ENCODE peak calls at places on chromosomes 1 and 21, in six cellular contexts. P is adrenal gland, R is A673, E is uterus, Z is fibroblast of lung, A is upper lobe of right lung. D is an unnamed sample.

GRCh38 chr1:44305962-44306422 is 49.1 kb downstream of the ERI3 start:
- DNase-seq in P (peak), R (no peak), E (no peak), Z (no peak), A (no peak), D (no peak)

GRCh38 chr21:29382029-29382654 is 83.4 kb downstream of the BACH1 start:
- DNase-seq in P (no peak), R (peak), E (no peak), Z (peak), A (no peak), D (peak)

GRCh38 chr1:67724928-67725560 is 40.0 kb downstream of the GADD45A start:
- DNase-seq in P (peak), R (peak), E (no peak), Z (peak), A (no peak), D (peak)

GRCh38 chr1:209409786-209410185 is 173.7 kb upstream of the CAMK1G start:
- DNase-seq in P (no peak), R (no peak), E (no peak), Z (peak), A (no peak), D (peak)

GRCh38 chr21:45531393-45532215 is 10.6 kb downstream of the SLC19A1 start:
- DNase-seq in P (no peak), R (no peak), E (no peak), Z (no peak), A (peak), D (no peak)

GRCh38 chr1:233485385-233485784 is 128.5 kb upstream of the KCNK1 start:
- DNase-seq in P (no peak), R (no peak), E (no peak), Z (no peak), A (no peak), D (no peak)

GRCh38 chr1:108125312-108126138 is 74.6 kb downstream of the SLC25A24 start:
- DNase-seq in P (peak), R (peak), E (peak), Z (peak), A (no peak), D (peak)

GRCh38 chr1:31768939-31769704 is 5.0 kb upstream of the ADGRB2 start:
- DNase-seq in P (no peak), R (no peak), E (no peak), Z (no peak), A (no peak), D (no peak)

GRCh38 chr1:201715801-201716741 is 112.9 kb upstream of the IPO9 start:
- DNase-seq in P (no peak), R (no peak), E (no peak), Z (no peak), A (peak), D (no peak)

GRCh38 chr1:163395767-163396166 is 74.0 kb downstream of the NUF2 start:
- DNase-seq in P (no peak), R (peak), E (no peak), Z (peak), A (no peak), D (no peak)

GRCh38 chr21:45836268-45836655 is 145.3 kb upstream of the COL6A1 start:
- DNase-seq in P (peak), R (no peak), E (no peak), Z (peak), A (no peak), D (no peak)

GRCh38 chr1:213053455-213053854 is 2.4 kb downstream of the RPS6KC1 start:
- DNase-seq in P (no peak), R (no peak), E (no peak), Z (no peak), A (no peak), D (no peak)

GRCh38 chr1:15633756-15634420 is 16.6 kb downstream of the DDI2 start:
- DNase-seq in P (peak), R (no peak), E (no peak), Z (no peak), A (no peak), D (no peak)

GRCh38 chr1:23283660-23284602 is 60.2 kb downstream of the HNRNPR start:
- DNase-seq in P (no peak), R (peak), E (no peak), Z (peak), A (no peak), D (no peak)

GRCh38 chr21:43769325-43769958 is 6.7 kb downstream of the CSTB start:
- DNase-seq in P (no peak), R (no peak), E (no peak), Z (no peak), A (no peak), D (no peak)

GRCh38 chr1:106584663-106585062 is 471.8 kb upstream of the PRMT6 start:
- DNase-seq in P (no peak), R (no peak), E (no peak), Z (peak), A (no peak), D (no peak)

GRCh38 chr1:197049100-197049499 is 18.0 kb downstream of the F13B start:
- DNase-seq in P (no peak), R (no peak), E (no peak), Z (no peak), A (no peak), D (no peak)

GRCh38 chr1:69766431-69766830 is 198.7 kb downstream of the LRRC7 start:
- DNase-seq in P (no peak), R (no peak), E (no peak), Z (no peak), A (no peak), D (no peak)

GRCh38 chr1:37795340-37796110 is 1.9 kb downstream of the MANEAL start:
- DNase-seq in P (peak), R (peak), E (peak), Z (peak), A (peak), D (peak)

GRCh38 chr1:48469616-48470500 is 2.1 kb downstream of the SPATA6 start:
- DNase-seq in P (peak), R (peak), E (peak), Z (peak), A (peak), D (peak)

GRCh38 chr1:163071381-163072255 is 2.5 kb downstream of the RGS4 start:
- DNase-seq in P (peak), R (peak), E (peak), Z (peak), A (peak), D (peak)

GRCh38 chr1:247442164-247442563 is 15.7 kb downstream of the OR2B11 start:
- DNase-seq in P (no peak), R (no peak), E (no peak), Z (no peak), A (no peak), D (no peak)

GRCh38 chr1:248393050-248393449 is 9.8 kb upstream of the OR2T1 start:
- DNase-seq in P (no peak), R (no peak), E (no peak), Z (no peak), A (no peak), D (no peak)

GRCh38 chr1:207418336-207418735 is 35.8 kb upstream of the CR2 start:
- DNase-seq in P (no peak), R (no peak), E (no peak), Z (no peak), A (no peak), D (no peak)

GRCh38 chr1:110961902-110962301 is 1.8 kb downstream of the LRIF1 start:
- DNase-seq in P (no peak), R (no peak), E (no peak), Z (no peak), A (no peak), D (no peak)
- H3K4me3 ChIP-seq in P (no peak), R (peak), E (no peak), Z (peak), A (no peak), D (no peak)

GRCh38 chr1:152718238-152718637 is 10.3 kb downstream of the LCE4A start:
- DNase-seq in P (no peak), R (no peak), E (no peak), Z (no peak), A (no peak), D (peak)
- H3K27ac ChIP-seq in P (no peak), R (no peak), E (no peak), Z (no peak), A (no peak), D (peak)

DNA sequence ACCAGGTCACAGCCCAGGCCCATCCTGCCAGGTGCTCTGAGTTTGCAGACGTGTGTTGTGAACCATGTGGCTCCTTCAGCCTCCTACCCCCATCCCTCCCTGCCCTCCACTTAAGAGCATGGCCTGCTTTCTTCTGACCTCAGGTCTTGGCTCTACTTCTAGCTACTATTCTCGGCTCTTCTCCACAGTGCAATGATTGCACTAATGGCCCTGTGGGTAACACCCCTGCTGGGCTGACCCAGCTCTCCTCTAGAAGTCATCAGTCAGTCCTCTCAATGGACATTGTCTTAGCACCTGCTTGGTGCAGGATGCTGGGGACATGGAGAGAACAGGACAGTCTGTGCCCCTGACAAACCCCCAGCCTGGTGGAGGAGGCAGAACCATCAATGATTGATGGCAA is 22.2 kb upstream of the IFFO2 start:
- DNase-seq in P (peak), R (no peak), E (no peak), Z (no peak), A (no peak), D (no peak)
- H3K4me3 ChIP-seq in P (no peak), R (no peak), E (no peak), Z (no peak), A (no peak), D (no peak)

GRCh38 chr1:230152999-230153398 is 86.0 kb downstream of the GALNT2 start:
- DNase-seq in P (no peak), R (no peak), E (no peak), Z (no peak), A (no peak), D (no peak)
- H3K27ac ChIP-seq in P (no peak), R (peak), E (no peak), Z (no peak), A (no peak), D (no peak)

GRCh38 chr1:169109561-169110134 is 3.2 kb downstream of the ATP1B1 start:
- DNase-seq in P (peak), R (peak), E (peak), Z (peak), A (no peak), D (peak)
- H3K4me3 ChIP-seq in P (peak), R (no peak), E (peak), Z (peak), A (peak), D (peak)

GRCh38 chr21:26797878-26798456 is 47.2 kb downstream of the ADAMTS1 start:
- DNase-seq in P (no peak), R (no peak), E (no peak), Z (no peak), A (no peak), D (no peak)
- H3K27ac ChIP-seq in P (no peak), R (no peak), E (peak), Z (no peak), A (no peak), D (no peak)

GRCh38 chr1:178034676-178035075 is 59.2 kb upstream of the RASAL2 start:
- DNase-seq in P (no peak), R (no peak), E (no peak), Z (no peak), A (no peak), D (no peak)

GRCh38 chr1:178036090-178036489 is 57.8 kb upstream of the RASAL2 start:
- DNase-seq in P (no peak), R (no peak), E (no peak), Z (no peak), A (no peak), D (no peak)

GRCh38 chr1:178038372-178038771 is 55.5 kb upstream of the RASAL2 start:
- DNase-seq in P (no peak), R (no peak), E (no peak), Z (no peak), A (no peak), D (no peak)

GRCh38 chr1:178039826-178040380 is 54.0 kb upstream of the RASAL2 start:
- DNase-seq in P (no peak), R (no peak), E (no peak), Z (no peak), A (no peak), D (no peak)

GRCh38 chr1:178037510-178038253 is 56.2 kb upstream of the RASAL2 start:
- DNase-seq in P (peak), R (peak), E (peak), Z (peak), A (peak), D (peak)
- H3K4me3 ChIP-seq in P (peak), R (peak), E (peak), Z (peak), A (peak), D (peak)

DNA sequence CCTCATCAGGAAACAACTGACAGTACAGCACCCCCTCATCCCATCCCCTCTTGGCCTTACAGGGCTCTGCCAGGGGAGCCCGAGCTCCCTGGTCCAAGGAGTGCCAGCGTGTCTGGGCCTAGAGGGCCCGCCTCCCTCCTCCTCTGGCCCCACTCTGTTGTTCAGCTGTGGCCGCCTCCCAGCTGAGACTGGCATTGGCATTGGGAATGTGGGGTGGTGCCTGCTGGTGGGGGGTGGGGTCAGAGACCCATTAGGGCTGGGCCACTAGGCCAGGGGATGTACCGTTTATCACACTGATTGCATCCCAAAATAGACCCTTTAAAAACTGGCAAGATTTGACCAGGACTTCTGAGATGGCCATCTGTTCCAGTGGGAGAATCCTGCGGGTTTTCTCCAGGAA is 1.4 kb downstream of the LDLRAP1 start:
- DNase-seq in P (no peak), R (no peak), E (no peak), Z (no peak), A (peak), D (no peak)
- H3K27ac ChIP-seq in P (peak), R (no peak), E (peak), Z (no peak), A (peak), D (no peak)

DNA sequence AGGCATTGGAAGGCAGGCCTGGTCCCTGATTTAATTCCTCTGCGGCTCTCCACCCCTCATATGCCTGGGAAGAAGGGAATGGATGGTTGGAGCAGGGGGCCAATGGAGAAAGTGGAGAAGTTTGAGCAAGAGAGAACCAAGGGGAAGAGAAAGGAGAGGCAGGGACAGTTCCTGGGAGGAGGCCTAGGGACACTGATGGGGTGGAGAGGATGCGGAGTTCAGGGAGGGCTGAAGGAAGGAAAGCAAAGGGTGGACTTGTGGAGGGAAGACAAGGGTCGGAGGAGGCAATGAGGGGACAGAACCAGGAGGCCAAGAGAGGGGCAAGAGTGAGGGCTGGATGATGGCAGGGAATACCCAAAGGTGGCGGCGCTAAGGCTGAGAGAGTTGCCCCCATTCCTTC is 7.1 kb downstream of the ZBTB7B start:
- DNase-seq in P (peak), R (no peak), E (no peak), Z (no peak), A (no peak), D (no peak)
- H3K4me3 ChIP-seq in P (no peak), R (no peak), E (no peak), Z (no peak), A (peak), D (no peak)

GRCh38 chr1:94901841-94902240 is 25.1 kb downstream of the CNN3 start:
- DNase-seq in P (no peak), R (no peak), E (no peak), Z (peak), A (no peak), D (no peak)
- H3K27ac ChIP-seq in P (no peak), R (peak), E (no peak), Z (no peak), A (no peak), D (no peak)